ENCODE peak calls at places on chromosomes 11 and 22, in nine cellular contexts. U is NCI-H1417 treated with DMSO at 0.1 percent for 48 hours, R is fibroblast of lung, F is progenitor cell of endocrine pancreas, B is posterior cingulate gyrus, W is NCI-H1105 treated with DMSO at 0.1 percent for 48 hours, X is cardiac septum, M is hepatic stellate cell, Z is ACHN. J is an unnamed sample.

GRCh38 chr22:47300698-47301405 is 538.4 kb downstream of the TBC1D22A start:
- DNase-seq in R (no peak), Z (no peak), X (peak; percentile 50), U (no peak), F (no peak), B (peak; percentile 53), W (no peak), M (no peak), J (no peak)

GRCh38 chr22:31313366-31314147 is 21.3 kb upstream of the PIK3IP1 start:
- DNase-seq in Z (peak; percentile 42), F (peak; percentile 44), X (peak; percentile 85), W (peak; percentile 95), B (peak; percentile 94), R (peak; percentile 61), M (peak; percentile 75), U (no peak), J (peak; percentile 56)

GRCh38 chr11:1917523-1918435 is 1.7 kb upstream of the TNNT3 start:
- DNase-seq in X (no peak), M (no peak), U (no peak), R (no peak), Z (no peak), W (no peak), F (no peak), B (peak; percentile 74), J (peak; percentile 42)

GRCh38 chr22:31217890-31218287 is 5.8 kb downstream of the LIMK2 start:
- DNase-seq in Z (no peak), W (no peak), X (no peak), R (no peak), F (no peak), B (no peak), M (no peak), U (no peak), J (no peak)

GRCh38 chr11:96335389-96335788 is 7.6 kb downstream of the MAML2 start:
- DNase-seq in X (no peak), B (no peak), W (no peak), R (no peak), Z (no peak), U (no peak), M (no peak), F (no peak), J (no peak)

GRCh38 chr11:45097721-45098493 is 48.5 kb upstream of the PRDM11 start:
- DNase-seq in M (peak; percentile 55), Z (peak; percentile 52), B (no peak), W (no peak), X (no peak), U (no peak), R (peak; percentile 66), F (peak; percentile 83), J (peak; percentile 80)

GRCh38 chr11:71237853-71238252 is 14.5 kb downstream of the SHANK2 start:
- DNase-seq in B (peak; percentile 57), M (no peak), X (no peak), F (no peak), U (no peak), W (no peak), Z (no peak), R (no peak), J (no peak)

GRCh38 chr11:610146-610801 is 5.5 kb downstream of the IRF7 start:
- DNase-seq in Z (no peak), B (no peak), U (no peak), F (no peak), M (no peak), W (no peak), R (no peak), X (no peak), J (no peak)

GRCh38 chr22:44746836-44747519 is 5.4 kb upstream of the ARHGAP8 start:
- DNase-seq in X (no peak), Z (peak; percentile 18), W (no peak), U (no peak), B (no peak), R (no peak), F (no peak), M (no peak), J (no peak)

GRCh38 chr22:36286096-36286957 is 33.4 kb downstream of the APOL1 start:
- DNase-seq in W (peak; percentile 29), F (peak; percentile 67), Z (peak; percentile 63), B (peak; percentile 98), U (no peak), R (peak; percentile 61), X (no peak), M (peak; percentile 83), J (peak; percentile 70)

GRCh38 chr11:71465054-71465453 is 12.1 kb downstream of the NADSYN1 start:
- DNase-seq in F (no peak), X (peak; percentile 7), W (no peak), B (peak; percentile 77), U (no peak), Z (no peak), M (no peak), R (no peak), J (no peak)

GRCh38 chr11:46930089-46930488 is 6.5 kb upstream of the CSTPP1 start:
- DNase-seq in W (no peak), U (no peak), R (peak; percentile 72), X (no peak), B (no peak), M (no peak), Z (peak; percentile 42), F (no peak), J (peak; percentile 26)

GRCh38 chr11:71936825-71937224 is 8.0 kb downstream of the RNF121 start:
- DNase-seq in Z (no peak), R (peak; percentile 85), B (no peak), M (no peak), F (no peak), W (no peak), U (no peak), X (no peak), J (no peak)

GRCh38 chr11:63764712-63765631 is 3.6 kb downstream of the ZFTA start:
- DNase-seq in Z (no peak), M (no peak), R (no peak), X (no peak), B (no peak), W (no peak), U (no peak), F (no peak), J (no peak)

GRCh38 chr22:22721681-22722309 is 77.4 kb downstream of the GGTLC2 start:
- DNase-seq in R (peak; percentile 46), M (no peak), X (no peak), Z (peak; percentile 18), U (no peak), F (no peak), B (no peak), W (no peak), J (peak; percentile 72)

GRCh38 chr22:39254789-39255298 is 10.1 kb upstream of the PDGFB start:
- DNase-seq in F (no peak), R (peak; percentile 68), Z (peak; percentile 57), B (no peak), W (no peak), X (peak; percentile 85), U (no peak), M (peak; percentile 89), J (peak; percentile 74)

GRCh38 chr11:31910950-31911576 is 99.9 kb upstream of the PAX6 start:
- DNase-seq in R (no peak), F (no peak), B (no peak), X (no peak), U (no peak), M (no peak), Z (peak; percentile 9), W (no peak), J (no peak)

GRCh38 chr11:16982809-16983208 is 31.4 kb downstream of the PLEKHA7 start:
- DNase-seq in B (no peak), W (no peak), U (no peak), F (no peak), R (no peak), M (no peak), Z (no peak), X (no peak), J (no peak)

GRCh38 chr11:107655607-107656006 is 56.2 kb downstream of the SLN start:
- DNase-seq in F (no peak), W (no peak), B (no peak), U (no peak), X (no peak), M (no peak), R (no peak), Z (no peak), J (no peak)

GRCh38 chr11:10076458-10077141 is 217.4 kb downstream of the SBF2 start:
- DNase-seq in R (peak; percentile 36), F (no peak), Z (peak; percentile 27), U (no peak), M (peak; percentile 3), B (peak; percentile 83), W (no peak), X (no peak), J (peak; percentile 73)

GRCh38 chr11:65134240-65134951 is at the start of gene SYVN1:
- DNase-seq in W (peak; percentile 95), M (peak; percentile 97), F (peak; percentile 74), R (peak; percentile 89), X (peak; percentile 95), Z (peak; percentile 79), U (peak; percentile 91), B (peak; percentile 99), J (peak; percentile 90)

GRCh38 chr22:42174062-42174461 is 43.5 kb upstream of the CYP2D6 start:
- DNase-seq in U (no peak), W (no peak), R (peak; percentile 34), X (no peak), F (no peak), B (no peak), M (no peak), Z (no peak), J (no peak)